ENCODE peak calls at places on chromosome 10, in four cellular contexts. I is PC-3, W is PC-9, X is hepatocyte. T is an unnamed sample.

GRCh38 chr10:35355971-35356724 is 19.8 kb downstream of the CCNY start:
- DNase-seq in W (no peak), I (no peak), X (no peak), T (peak)

GRCh38 chr10:12556057-12556456 is 206.7 kb downstream of the CAMK1D start:
- DNase-seq in X (no peak), I (no peak), W (no peak), T (no peak)

GRCh38 chr10:11144626-11145497 is 127.2 kb downstream of the CELF2 start:
- DNase-seq in I (no peak), W (no peak), X (no peak), T (no peak)

GRCh38 chr10:6621536-6621935 is 41.5 kb upstream of the PRKCQ start:
- DNase-seq in I (no peak), W (no peak), X (peak), T (peak)

GRCh38 chr10:6637053-6637452 is 57.0 kb upstream of the PRKCQ start:
- DNase-seq in W (no peak), I (no peak), X (no peak), T (no peak)

GRCh38 chr10:97743169-97743945 is 6.4 kb downstream of the ZFYVE27 start:
- DNase-seq in I (no peak), W (no peak), X (no peak), T (no peak)

GRCh38 chr10:130786365-130786966 is 525.1 kb downstream of the TCERG1L start:
- DNase-seq in W (no peak), X (no peak), I (no peak), T (no peak)

GRCh38 chr10:3668276-3668960 is 116.6 kb downstream of the KLF6 start:
- DNase-seq in W (peak), I (no peak), X (peak), T (peak)

GRCh38 chr10:104259999-104260774 is 5.5 kb downstream of the GSTO1 start:
- DNase-seq in I (no peak), X (peak), W (no peak), T (peak)

GRCh38 chr10:104258209-104258608 is 3.5 kb downstream of the GSTO1 start:
- DNase-seq in I (no peak), W (no peak), X (no peak), T (no peak)

GRCh38 chr10:104259456-104259855 is 4.8 kb downstream of the GSTO1 start:
- DNase-seq in X (no peak), I (no peak), W (no peak), T (no peak)

GRCh38 chr10:104262055-104262454 is 6.9 kb upstream of the GSTO2 start:
- DNase-seq in I (no peak), X (no peak), W (no peak), T (no peak)

GRCh38 chr10:104260775-104261115 is 6.1 kb downstream of the GSTO1 start:
- DNase-seq in I (peak), X (no peak), W (no peak), T (peak)
- H3K4me2 ChIP-seq in I (peak), X (peak), W (no peak), T (peak)

GRCh38 chr10:101219137-101219945 is 9.9 kb downstream of the LBX1 start:
- DNase-seq in I (peak), W (no peak), X (no peak), T (no peak)

GRCh38 chr10:101222247-101222531 is 7.1 kb downstream of the LBX1 start:
- DNase-seq in W (no peak), I (no peak), X (no peak), T (no peak)

GRCh38 chr10:101221479-101222246 is 7.6 kb downstream of the LBX1 start:
- DNase-seq in W (no peak), I (no peak), X (no peak), T (no peak)

GRCh38 chr10:101218423-101219136 is 10.7 kb downstream of the LBX1 start:
- DNase-seq in X (no peak), I (no peak), W (no peak), T (no peak)

DNA sequence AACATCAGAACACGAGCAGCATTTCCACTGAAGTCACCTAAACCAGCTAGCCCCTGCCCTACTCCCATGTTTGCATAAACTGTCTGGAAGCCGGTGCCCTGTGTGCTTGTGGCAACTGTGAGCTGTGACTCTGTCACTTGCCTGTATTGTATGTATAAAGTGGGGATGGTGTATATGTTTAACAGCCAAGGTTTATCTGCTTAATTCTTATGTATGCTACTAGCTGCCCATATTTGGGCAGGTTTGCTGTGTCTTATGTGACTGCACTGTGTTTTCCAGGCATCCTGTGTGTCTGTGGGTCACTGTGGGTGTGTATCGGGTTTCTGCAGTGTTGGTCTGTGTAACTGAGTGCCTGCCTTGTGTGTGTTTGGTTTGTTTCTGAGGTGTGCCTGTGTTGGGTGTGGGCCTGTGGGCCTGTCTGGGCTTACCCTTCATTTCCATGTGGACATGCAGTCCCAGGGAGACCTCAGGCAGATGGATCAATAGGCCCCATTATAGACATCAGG is 9.3 kb downstream of the LBX1 start:
- DNase-seq in W (no peak), I (no peak), X (no peak), T (no peak)
- TF ChIP-seq EZH2 in W (no peak), I (no peak), X (no peak), T (no peak)

GRCh38 chr10:88313897-88314296 is 269.2 kb downstream of the RNLS start:
- DNase-seq in W (no peak), X (no peak), I (no peak), T (no peak)
- H3K4me2 ChIP-seq in W (no peak), X (no peak), I (no peak), T (no peak)

GRCh38 chr10:117160567-117160966 is 22.5 kb upstream of the VAX1 start:
- DNase-seq in I (no peak), X (no peak), W (no peak), T (no peak)
- TF ChIP-seq EZH2 in I (no peak), X (no peak), W (no peak), T (no peak)

GRCh38 chr10:103691723-103692380 is 163.5 kb downstream of the SH3PXD2A start:
- DNase-seq in I (no peak), W (no peak), X (no peak), T (peak)

GRCh38 chr10:103692421-103693069 is 162.8 kb downstream of the SH3PXD2A start:
- DNase-seq in W (no peak), I (no peak), X (no peak), T (no peak)

GRCh38 chr10:103693070-103693811 is 162.1 kb downstream of the SH3PXD2A start:
- DNase-seq in W (no peak), X (peak), I (no peak), T (peak)

GRCh38 chr10:103690281-103690680 is 165.1 kb downstream of the SH3PXD2A start:
- DNase-seq in W (no peak), X (no peak), I (no peak), T (peak)

GRCh38 chr10:103691267-103691666 is 164.1 kb downstream of the SH3PXD2A start:
- DNase-seq in I (no peak), W (no peak), X (no peak), T (no peak)
- H3K4me2 ChIP-seq in I (no peak), W (no peak), X (no peak), T (no peak)

GRCh38 chr10:31460242-31460641 is 141.2 kb downstream of the ZEB1 start:
- DNase-seq in I (no peak), W (no peak), X (no peak), T (no peak)

GRCh38 chr10:31458974-31459373 is 140.0 kb downstream of the ZEB1 start:
- DNase-seq in I (no peak), X (no peak), W (no peak), T (no peak)

GRCh38 chr10:31456463-31456862 is 137.4 kb downstream of the ZEB1 start:
- DNase-seq in X (no peak), I (no peak), W (no peak), T (peak)

GRCh38 chr10:31457858-31458257 is 138.8 kb downstream of the ZEB1 start:
- DNase-seq in X (no peak), W (no peak), I (no peak), T (no peak)
- TF ChIP-seq EZH2 in X (no peak), W (no peak), I (no peak), T (no peak)

GRCh38 chr10:73900068-73900467 is 10.9 kb upstream of the PLAU start:
- DNase-seq in X (no peak), I (no peak), W (no peak), T (no peak)

GRCh38 chr10:73897693-73898092 is 13.2 kb upstream of the PLAU start:
- DNase-seq in X (no peak), I (peak), W (no peak), T (no peak)

GRCh38 chr10:73899401-73899780 is 11.5 kb upstream of the PLAU start:
- DNase-seq in I (peak), W (peak), X (peak), T (peak)

GRCh38 chr10:73901261-73901660 is 9.7 kb upstream of the PLAU start:
- DNase-seq in I (no peak), W (no peak), X (no peak), T (no peak)

GRCh38 chr10:73898730-73899400 is 12.1 kb upstream of the PLAU start:
- DNase-seq in W (no peak), I (no peak), X (no peak), T (peak)
- H3K4me2 ChIP-seq in W (peak), I (peak), X (no peak), T (peak)

GRCh38 chr10:132307823-132308587 is at the start of gene STK32C:
- DNase-seq in I (peak), X (peak), W (peak), T (peak)

GRCh38 chr10:132309879-132310591 is 2.3 kb upstream of the STK32C start:
- DNase-seq in W (no peak), I (no peak), X (no peak), T (no peak)

GRCh38 chr10:132306951-132307751 is 599 bp downstream of the STK32C start:
- DNase-seq in X (peak), W (peak), I (peak), T (peak)

GRCh38 chr10:132309466-132309865 is 1.7 kb upstream of the STK32C start:
- DNase-seq in W (no peak), X (no peak), I (no peak), T (no peak)

DNA sequence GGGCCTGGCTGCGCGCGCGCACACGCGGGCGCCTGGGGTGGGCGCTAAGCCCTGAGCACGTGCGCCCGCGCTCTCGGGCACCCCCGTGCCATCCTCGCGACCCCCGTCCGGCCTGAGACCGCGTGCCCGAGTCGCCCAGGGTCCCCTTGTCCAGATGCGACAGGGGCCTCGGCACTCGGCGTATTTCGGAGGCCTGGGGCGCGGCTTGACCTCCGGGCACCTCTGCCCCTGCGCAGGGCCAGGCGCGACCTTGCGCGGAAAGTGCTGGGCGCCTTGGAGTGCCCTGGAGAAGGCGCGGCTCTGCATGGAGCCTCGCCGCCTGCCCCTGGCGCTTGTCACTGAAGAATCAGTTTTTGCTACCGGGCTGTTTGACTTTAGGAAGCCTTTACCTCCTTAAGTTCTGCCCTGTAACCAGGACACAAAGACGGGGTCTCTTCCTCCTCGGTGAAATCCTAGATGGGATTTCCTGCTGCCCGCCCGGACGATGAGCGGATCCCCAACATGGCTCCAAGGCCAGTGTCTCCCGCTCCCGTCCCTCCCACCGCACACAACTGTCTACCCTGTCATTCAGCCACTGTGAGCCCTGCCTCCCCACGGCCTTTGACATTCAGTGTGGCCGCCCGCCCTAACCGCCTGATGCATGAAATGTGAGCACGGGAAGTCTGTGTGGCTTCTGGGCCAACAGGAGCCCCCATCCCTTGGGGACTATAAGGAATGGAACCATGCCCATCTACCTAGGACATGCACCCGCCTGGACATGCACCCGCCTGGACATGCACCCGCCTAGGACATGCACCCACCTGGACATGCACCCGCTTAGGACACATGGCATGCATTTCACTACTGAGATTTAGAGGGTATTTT is 1.1 kb upstream of the STK32C start:
- DNase-seq in X (no peak), I (no peak), W (no peak), T (peak)
- TF ChIP-seq EZH2 in X (no peak), I (no peak), W (no peak), T (no peak)

GRCh38 chr10:79269969-79270368 is 77.3 kb upstream of the PPIF start:
- DNase-seq in X (no peak), W (no peak), I (no peak), T (no peak)
- H3K4me2 ChIP-seq in X (no peak), W (no peak), I (no peak), T (no peak)